ENCODE peak calls at places on chromosomes 13 and 19, in four cellular contexts. B is kidney, I is WTC11, Z is T follicular helper cell. U is an unnamed sample.

GRCh38 chr19:10184636-10185035 is 10.1 kb downstream of the DNMT1 start:
- DNase-seq in Z (no peak), B (peak; percentile 35), I (no peak), U (no peak)

GRCh38 chr19:39270091-39270871 is 2.1 kb downstream of the IFNL2 start:
- DNase-seq in Z (no peak), B (no peak), I (no peak), U (no peak)

GRCh38 chr13:73090116-73090811 is 31.5 kb downstream of the KLF5 start:
- DNase-seq in B (no peak), Z (no peak), I (peak; percentile 17), U (no peak)

GRCh38 chr19:11273288-11273687 is 11.0 kb upstream of the DOCK6 start:
- DNase-seq in Z (no peak), I (no peak), B (no peak), U (no peak)

GRCh38 chr13:112688560-112689497 is 1.0 kb upstream of the ATP11A start:
- DNase-seq in I (peak; percentile 10), B (peak; percentile 58), Z (no peak), U (peak; percentile 26)

GRCh38 chr19:3710265-3710812 is 2.2 kb downstream of the TJP3 start:
- DNase-seq in Z (no peak), B (peak; percentile 92), I (peak; percentile 45), U (no peak)

GRCh38 chr19:38721977-38722773 is 22.1 kb downstream of the CAPN12 start:
- DNase-seq in B (no peak), I (no peak), Z (no peak), U (peak; percentile 88)

GRCh38 chr13:25971077-25971476 is 80.7 kb downstream of the SHISA2 start:
- DNase-seq in Z (no peak), I (no peak), B (no peak), U (no peak)

GRCh38 chr19:18392417-18392816 is 5.0 kb downstream of the LRRC25 start:
- DNase-seq in I (no peak), B (peak; percentile 66), Z (no peak), U (no peak)

GRCh38 chr19:10887616-10888367 is 16.4 kb downstream of the CARM1 start:
- DNase-seq in I (no peak), Z (no peak), B (no peak), U (no peak)

GRCh38 chr19:50003810-50004419 is 21.3 kb downstream of the VRK3 start:
- DNase-seq in B (no peak), I (no peak), Z (no peak), U (no peak)

GRCh38 chr19:16168465-16169081 is 4.8 kb downstream of the CIB3 start:
- DNase-seq in B (no peak), Z (no peak), I (no peak), U (no peak)

GRCh38 chr19:41861098-41861768 is 1.2 kb downstream of the RPS19 start:
- DNase-seq in B (peak; percentile 46), I (no peak), Z (no peak), U (no peak)

GRCh38 chr13:46639033-46639981 is 86.3 kb downstream of the LRCH1 start:
- DNase-seq in Z (no peak), B (no peak), I (no peak), U (no peak)

GRCh38 chr13:112852392-112852791 is 116.6 kb upstream of the MCF2L start:
- DNase-seq in Z (no peak), B (no peak), I (no peak), U (no peak)

GRCh38 chr13:46962286-46962941 is 65.6 kb upstream of the HTR2A start:
- DNase-seq in Z (no peak), B (no peak), I (no peak), U (no peak)

GRCh38 chr13:51801631-51802099 is 2.3 kb downstream of the DHRS12 start:
- DNase-seq in Z (no peak), I (no peak), B (peak; percentile 88), U (no peak)

GRCh38 chr13:76874466-76874865 is 11.7 kb downstream of the KCTD12 start:
- DNase-seq in Z (no peak), B (no peak), I (no peak), U (no peak)

GRCh38 chr19:14101003-14101545 is 10.5 kb upstream of the SAMD1 start:
- DNase-seq in I (no peak), B (no peak), Z (no peak), U (no peak)

GRCh38 chr13:23915308-23915707 is 18.0 kb upstream of the C1QTNF9B start:
- DNase-seq in B (no peak), Z (no peak), I (no peak), U (peak; percentile 6)

GRCh38 chr19:33094504-33095067 is 13.6 kb downstream of the GPATCH1 start:
- DNase-seq in B (peak; percentile 19), I (no peak), Z (no peak), U (no peak)

U was measured in NCI-H526 treated with DMSO at 0.1 percent for 48 hours.